ENCODE peak calls at places on chromosomes 13 and 19, in six cellular contexts. L is lung microvascular endothelial cell; N is stimulated activated CD8-positive, alpha-beta memory T cell treated with anti-CD3 and anti-CD28 coated beads, Interleukin-2, amount 100 ng/mL, for 48 hours; E is substantia nigra; K is mucosa of gallbladder; U is stimulated activated CD4-positive, alpha-beta T cell treated with anti-CD3 and anti-CD28 coated beads, Interleukin-1b, Interleukin-23, amount 100 ng/mL, for 1 hour. W is an unnamed sample.

GRCh38 chr13:102771298-102772041 is 2.1 kb downstream of the TEX30 start:
- DNase-seq in L (no peak), N (no peak), E (no peak), K (no peak), U (no peak), W (no peak)

GRCh38 chr13:44906230-44906629 is 83.0 kb downstream of the NUFIP1 start:
- DNase-seq in L (no peak), N (no peak), E (no peak), K (no peak), U (no peak), W (no peak)

GRCh38 chr13:83499286-83499685 is 383.0 kb downstream of the SLITRK1 start:
- DNase-seq in L (no peak), N (no peak), E (no peak), K (no peak), U (no peak), W (peak; percentile 22)

GRCh38 chr19:51026554-51026831 is at the start of gene KLK11:
- DNase-seq in L (no peak), N (no peak), E (no peak), K (peak; percentile 84), U (no peak), W (no peak)

GRCh38 chr13:94033830-94034642 is 445.4 kb downstream of the DCT start:
- DNase-seq in L (no peak), N (no peak), E (no peak), K (no peak), U (no peak), W (no peak)

GRCh38 chr19:1469936-1470863 is 8.8 kb downstream of the C19orf25 start:
- DNase-seq in L (no peak), N (peak; percentile 62), E (no peak), K (no peak), U (peak; percentile 39), W (no peak)

GRCh38 chr13:104408733-104409132 is 1342.5 kb upstream of the SLC10A2 start:
- DNase-seq in L (no peak), N (no peak), E (no peak), K (no peak), U (no peak), W (no peak)

GRCh38 chr13:76697277-76697676 is 188.9 kb downstream of the KCTD12 start:
- DNase-seq in L (peak; percentile 20), N (no peak), E (no peak), K (no peak), U (no peak), W (no peak)

GRCh38 chr13:25775986-25776385 is 275.8 kb downstream of the SHISA2 start:
- DNase-seq in L (no peak), N (no peak), E (peak; percentile 1), K (no peak), U (no peak), W (no peak)

GRCh38 chr13:83881917-83882625 is at the start of gene SLITRK1:
- DNase-seq in L (peak; percentile 0), N (no peak), E (peak; percentile 59), K (peak; percentile 42), U (no peak), W (peak; percentile 34)

GRCh38 chr13:114041493-114041892 is 67.6 kb upstream of the C13orf46 start:
- DNase-seq in L (no peak), N (no peak), E (no peak), K (no peak), U (no peak), W (no peak)

GRCh38 chr19:41426116-41426841 is 895 bp downstream of the B3GNT8 start:
- DNase-seq in L (no peak), N (no peak), E (no peak), K (no peak), U (no peak), W (no peak)

GRCh38 chr19:6039541-6040225 is 61.7 kb upstream of the RANBP3 start:
- DNase-seq in L (no peak), N (no peak), E (no peak), K (no peak), U (no peak), W (no peak)

GRCh38 chr13:106373304-106373988 is 162.0 kb downstream of the EFNB2 start:
- DNase-seq in L (peak; percentile 54), N (no peak), E (no peak), K (no peak), U (no peak), W (no peak)

GRCh38 chr13:78487707-78488106 is 115.6 kb downstream of the POU4F1 start:
- DNase-seq in L (no peak), N (no peak), E (no peak), K (no peak), U (no peak), W (no peak)

GRCh38 chr19:3188627-3189596 is 3.2 kb downstream of the NCLN start:
- DNase-seq in L (no peak), N (no peak), E (no peak), K (no peak), U (no peak), W (no peak)

GRCh38 chr19:7619671-7620441 is 9.5 kb downstream of the XAB2 start:
- DNase-seq in L (no peak), N (no peak), E (no peak), K (peak; percentile 53), U (no peak), W (no peak)